ENCODE peak calls at places on chromosomes 1 and 21, in six cellular contexts. O, W, F, T, R and N are unnamed samples.

GRCh38 chr1:9892563-9893528 is 17.2 kb downstream of the CTNNBIP1 start:
- DNase-seq in W (no peak), R (no peak), F (peak), O (peak), T (no peak), N (no peak)

GRCh38 chr1:153957744-153958110 is 685 bp downstream of the CRTC2 start:
- DNase-seq in R (peak), T (no peak), O (no peak), F (peak), W (no peak), N (peak)

GRCh38 chr1:200925821-200926220 is 31.1 kb downstream of the INAVA start:
- DNase-seq in R (no peak), O (peak), T (no peak), F (peak), W (no peak), N (no peak)

GRCh38 chr1:85884372-85885035 is 176.3 kb upstream of the ZNHIT6 start:
- DNase-seq in F (peak), R (no peak), T (no peak), O (peak), W (no peak), N (peak)

GRCh38 chr1:206513312-206514111 is 6.2 kb downstream of the RASSF5 start:
- DNase-seq in T (no peak), O (peak), R (no peak), F (peak), W (no peak), N (no peak)

GRCh38 chr1:46471885-46472502 is 17.6 kb upstream of the DMBX1 start:
- DNase-seq in R (no peak), T (no peak), F (no peak), O (no peak), W (no peak), N (no peak)

GRCh38 chr1:1001057-1001630 is 1.2 kb upstream of the HES4 start:
- DNase-seq in F (no peak), R (peak), T (no peak), O (no peak), W (no peak), N (no peak)

GRCh38 chr1:116878804-116879477 is 30.8 kb upstream of the PTGFRN start:
- DNase-seq in W (peak), R (peak), T (no peak), F (peak), O (peak), N (peak)

GRCh38 chr1:233340031-233340555 is 12.6 kb downstream of the MAP3K21 start:
- DNase-seq in O (no peak), W (no peak), T (no peak), R (no peak), F (no peak), N (no peak)

GRCh38 chr1:6899141-6899540 is 113.9 kb downstream of the CAMTA1 start:
- DNase-seq in R (no peak), O (peak), W (no peak), F (peak), T (no peak), N (no peak)

GRCh38 chr1:53299233-53299632 is 28.6 kb downstream of the LRP8 start:
- DNase-seq in R (no peak), W (no peak), O (no peak), F (no peak), T (no peak), N (no peak)

GRCh38 chr1:28339551-28339950 is 10.7 kb downstream of the MED18 start:
- DNase-seq in O (no peak), T (no peak), W (no peak), R (no peak), F (no peak), N (no peak)

GRCh38 chr1:14896381-14897079 is 257.0 kb upstream of the TMEM51 start:
- DNase-seq in O (peak), R (no peak), W (no peak), F (peak), T (no peak), N (peak)

GRCh38 chr1:22271847-22272801 is 129.2 kb upstream of the WNT4 start:
- DNase-seq in W (no peak), F (no peak), R (no peak), T (no peak), O (no peak), N (no peak)

GRCh38 chr1:94812985-94813384 is 7.2 kb upstream of the SLC44A3 start:
- DNase-seq in R (no peak), F (no peak), T (no peak), W (no peak), O (no peak), N (no peak)

GRCh38 chr1:231216515-231216914 is 24.5 kb upstream of the GNPAT start:
- DNase-seq in O (no peak), F (no peak), T (no peak), R (no peak), W (no peak), N (peak)

GRCh38 chr1:30318864-30319718 is 404.3 kb downstream of the MATN1 start:
- DNase-seq in R (peak), F (no peak), W (no peak), O (no peak), T (no peak), N (no peak)

GRCh38 chr1:33220701-33221384 is 35.4 kb upstream of the ZNF362 start:
- DNase-seq in T (no peak), W (no peak), R (peak), F (no peak), O (no peak), N (peak)

GRCh38 chr1:110068646-110069301 is 1.7 kb downstream of the ALX3 start:
- DNase-seq in R (peak), T (no peak), F (peak), O (no peak), W (no peak), N (no peak)

GRCh38 chr1:110187139-110187890 is 22.8 kb upstream of the KCNC4 start:
- DNase-seq in W (no peak), T (no peak), O (no peak), F (no peak), R (no peak), N (no peak)

GRCh38 chr1:145425436-145426029 is at the start of gene NBPF20:
- DNase-seq in F (peak), W (peak), O (peak), T (peak), R (peak), N (peak)

GRCh38 chr1:151251656-151252470 is 2.7 kb upstream of the PSMD4 start:
- DNase-seq in T (no peak), F (peak), W (peak), R (peak), O (peak), N (peak)

GRCh38 chr1:115833806-115834205 is 7.1 kb downstream of the NHLH2 start:
- DNase-seq in F (no peak), T (no peak), O (no peak), W (no peak), R (peak), N (peak)

GRCh38 chr1:85200870-85201339 is at the start of gene SYDE2:
- DNase-seq in W (peak), T (peak), R (peak), O (peak), F (peak), N (peak)

GRCh38 chr1:193706763-193707162 is 520.4 kb upstream of the B3GALT2 start:
- DNase-seq in T (no peak), R (no peak), W (no peak), F (no peak), O (peak), N (no peak)

GRCh38 chr1:245997471-245998258 is 509.4 kb downstream of the SMYD3 start:
- DNase-seq in W (no peak), T (no peak), R (no peak), F (no peak), O (peak), N (no peak)

GRCh38 chr21:17699524-17700189 is 87.0 kb upstream of the BTG3 start:
- DNase-seq in W (no peak), T (no peak), F (no peak), R (no peak), O (no peak), N (no peak)

GRCh38 chr21:24260751-24261150 is 1346.5 kb downstream of the MRPL39 start:
- DNase-seq in F (no peak), O (no peak), R (no peak), W (no peak), T (no peak), N (no peak)

GRCh38 chr21:24255591-24255990 is 1351.7 kb downstream of the MRPL39 start:
- DNase-seq in W (no peak), R (no peak), F (no peak), O (no peak), T (no peak), N (no peak)

GRCh38 chr21:24259241-24259640 is 1348.0 kb downstream of the MRPL39 start:
- DNase-seq in R (no peak), W (no peak), F (no peak), T (no peak), O (peak), N (no peak)
- H2BK15ac ChIP-seq in R (no peak), W (no peak), F (no peak), T (no peak), O (no peak), N (no peak)

DNA sequence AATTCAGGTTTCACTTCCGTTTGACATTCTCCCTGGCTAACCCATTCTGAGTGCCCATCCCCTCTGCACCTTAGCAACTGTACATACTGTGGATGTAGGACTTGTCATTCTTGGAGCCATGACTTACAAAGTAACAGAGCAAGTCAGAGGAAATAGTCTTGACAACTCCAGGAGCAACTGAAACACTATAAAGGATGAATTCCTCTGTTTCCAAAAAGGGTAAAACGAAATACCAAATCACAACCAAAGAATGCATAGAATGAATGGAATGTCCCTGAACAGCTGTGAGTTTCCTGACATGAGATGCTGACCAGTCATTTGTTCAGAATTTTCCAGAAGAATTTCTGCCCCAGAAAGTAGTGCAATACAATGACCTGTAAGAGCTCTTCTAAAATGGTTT is 66.6 kb downstream of the KCNJ6 start:
- DNase-seq in T (no peak), O (peak), R (no peak), W (no peak), F (peak), N (peak)
- H2BK15ac ChIP-seq in T (no peak), O (peak), R (no peak), W (no peak), F (no peak), N (no peak)

GRCh38 chr1:44401256-44402228 is 3.5 kb upstream of the RNF220 start:
- DNase-seq in F (no peak), O (no peak), T (no peak), W (no peak), R (no peak), N (no peak)
- H2BK15ac ChIP-seq in F (no peak), O (no peak), T (no peak), W (no peak), R (no peak), N (no peak)

DNA sequence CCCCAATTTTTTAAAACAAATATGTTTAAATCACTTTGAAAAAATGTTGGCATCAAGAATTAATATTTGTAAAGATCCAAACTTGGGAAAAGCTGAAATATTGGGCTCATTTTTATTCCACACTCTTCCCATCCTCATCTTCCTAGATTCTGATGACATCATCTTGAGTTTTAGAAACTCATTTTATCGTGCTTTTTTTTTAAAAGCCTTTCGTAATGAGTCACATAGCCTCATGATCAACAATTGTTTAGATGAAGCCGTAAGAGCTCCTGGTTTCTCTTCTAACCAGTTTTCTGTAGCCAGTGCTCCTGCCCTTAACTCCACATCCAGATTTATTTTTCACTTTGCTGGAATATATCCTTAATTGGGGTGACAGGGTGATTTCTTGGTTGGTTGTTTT is 78.6 kb downstream of the POFUT2 start:
- DNase-seq in R (no peak), T (no peak), F (peak), O (peak), W (no peak), N (no peak)
- H2BK15ac ChIP-seq in R (no peak), T (no peak), F (no peak), O (peak), W (no peak), N (no peak)